ENCODE peak calls at places on chromosomes 4 and X, in seven cellular contexts. I is HCT116, H is Panc1, U is HepG2, A is H1, J is SK-N-SH, G is GM12878. V is an unnamed sample.

GRCh38 chr4:23822181-23822580 is 67.7 kb downstream of the PPARGC1A start:
- DNase-seq in I (no peak), H (no peak), U (no peak), A (no peak), J (no peak), G (no peak), V (no peak)

GRCh38 chr4:37717575-37717974 is 31.4 kb upstream of the RELL1 start:
- DNase-seq in I (no peak), H (no peak), U (no peak), A (no peak), J (no peak), G (no peak), V (no peak)

GRCh38 chr4:156971168-156971601 is 414 bp downstream of the PDGFC start:
- DNase-seq in I (no peak), H (no peak), U (no peak), A (no peak), J (peak), G (no peak), V (no peak)

GRCh38 chrX:19866626-19867410 is 20.6 kb downstream of the SH3KBP1 start:
- DNase-seq in I (no peak), H (no peak), U (no peak), A (no peak), J (no peak), G (no peak), V (no peak)

GRCh38 chr4:25402521-25402920 is 25.5 kb downstream of the ANAPC4 start:
- DNase-seq in I (no peak), H (no peak), U (no peak), A (no peak), J (no peak), G (no peak), V (no peak)

GRCh38 chr4:89549907-89550306 is 242.3 kb upstream of the GPRIN3 start:
- DNase-seq in I (no peak), H (no peak), U (no peak), A (no peak), J (no peak), G (no peak), V (no peak)

GRCh38 chr4:11507920-11508319 is 79.2 kb upstream of the HS3ST1 start:
- DNase-seq in I (no peak), H (no peak), U (no peak), A (no peak), J (no peak), G (no peak), V (no peak)

GRCh38 chrX:46953597-46953996 is 41.4 kb downstream of the JADE3 start:
- DNase-seq in I (no peak), H (no peak), U (peak), A (no peak), J (no peak), G (no peak), V (no peak)

GRCh38 chr4:94758700-94759399 is 1.1 kb downstream of the BMPR1B start:
- DNase-seq in I (no peak), H (no peak), U (no peak), A (no peak), J (peak), G (no peak), V (no peak)

GRCh38 chrX:102728646-102729045 is 8.1 kb downstream of the GPRASP3 start:
- DNase-seq in I (no peak), H (no peak), U (no peak), A (no peak), J (no peak), G (no peak), V (no peak)

GRCh38 chr4:54063737-54064316 is 578 bp downstream of the CHIC2 start:
- DNase-seq in I (no peak), H (no peak), U (peak), A (no peak), J (peak), G (no peak), V (peak)

GRCh38 chr4:54657556-54658313 is at the start of gene KIT:
- DNase-seq in I (no peak), H (no peak), U (no peak), A (peak), J (peak), G (no peak), V (peak)

GRCh38 chrX:68647156-68647957 is at the start of gene STARD8:
- DNase-seq in I (peak), H (no peak), U (peak), A (peak), J (peak), G (no peak), V (peak)

GRCh38 chrX:152819271-152819670 is 11.3 kb downstream of the CETN2 start:
- DNase-seq in I (no peak), H (no peak), U (no peak), A (no peak), J (no peak), G (no peak), V (no peak)

GRCh38 chr4:4457803-4458550 is 71.1 kb downstream of the NSG1 start:
- DNase-seq in I (no peak), H (no peak), U (no peak), A (no peak), J (no peak), G (no peak), V (no peak)

GRCh38 chr4:55363618-55364420 is 17.8 kb downstream of the SRD5A3 start:
- DNase-seq in I (no peak), H (no peak), U (no peak), A (no peak), J (no peak), G (no peak), V (no peak)

DNA sequence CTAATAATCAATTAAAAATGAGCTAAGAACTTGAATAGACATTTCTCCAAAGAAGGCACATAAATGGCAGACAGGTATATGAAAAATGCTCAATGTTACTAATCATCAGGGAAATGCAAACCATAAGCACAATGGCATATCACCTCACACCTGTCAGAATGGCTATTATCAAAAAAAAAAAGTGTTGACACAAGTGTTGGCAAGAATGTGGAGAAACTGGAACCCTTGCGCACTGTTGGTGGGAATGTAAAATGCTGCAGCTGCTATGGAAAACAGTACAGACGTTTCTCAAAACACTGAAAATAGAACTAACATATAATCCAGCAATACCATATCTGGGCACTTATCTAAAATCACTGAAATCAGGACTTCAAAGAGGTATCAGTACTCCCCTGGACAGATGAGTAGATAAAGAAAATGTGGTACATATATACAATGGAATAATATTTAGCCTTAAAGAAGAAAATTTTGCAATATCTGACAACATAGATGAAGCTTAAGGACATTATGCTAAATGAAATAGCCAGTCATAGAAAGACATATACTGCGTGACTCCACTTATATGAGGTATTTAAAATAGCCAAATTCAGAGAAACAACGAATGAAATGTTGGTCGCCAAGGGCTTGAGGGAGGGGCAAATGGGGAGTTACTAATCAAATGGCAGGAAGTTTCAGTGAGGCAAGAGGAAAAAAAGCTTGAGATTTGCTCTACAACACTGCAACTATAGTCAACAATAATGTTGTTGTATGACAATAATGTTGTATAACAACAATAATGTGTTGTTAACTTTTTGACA is 175.5 kb downstream of the WDFY3 start:
- DNase-seq in I (no peak), H (no peak), U (no peak), A (no peak), J (no peak), G (no peak), V (no peak)
- TF ChIP-seq CTCF in I (no peak), H (no peak), U (no peak), A (no peak), J (no peak), G (no peak), V (no peak)

GRCh38 chrX:84258708-84259107 is 70.7 kb upstream of the RPS6KA6 start:
- DNase-seq in I (no peak), H (no peak), U (no peak), A (no peak), J (no peak), G (no peak), V (no peak)
- TF ChIP-seq SIN3A in I (no peak), H (no peak), U (no peak), A (no peak), J (no peak), G (no peak), V (no peak)

DNA sequence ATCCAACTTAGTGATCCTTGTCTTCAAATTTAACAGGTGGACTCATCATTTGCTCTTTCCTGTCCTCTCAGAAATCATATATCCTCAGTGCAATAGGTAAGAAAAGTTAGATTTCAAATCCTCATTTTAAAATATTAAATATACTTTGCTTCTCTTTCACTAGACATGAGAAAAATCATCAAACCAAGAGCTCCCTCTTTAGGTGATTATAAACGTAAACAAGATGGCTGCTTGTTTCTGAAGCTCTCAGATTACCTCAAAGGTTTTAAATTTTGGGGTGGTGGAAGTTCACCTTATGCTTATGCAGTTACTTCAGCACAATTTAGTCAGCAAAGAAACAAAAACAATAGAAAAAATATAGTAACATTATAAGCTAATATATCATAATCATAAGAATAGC is 27.3 kb downstream of the CSN3 start:
- DNase-seq in I (peak), H (no peak), U (peak), A (no peak), J (peak), G (no peak), V (no peak)
- TF ChIP-seq CTCF in I (peak), H (peak), U (peak), A (no peak), J (peak), G (no peak), V (no peak)

GRCh38 chr4:124386648-124387047 is 325.9 kb downstream of the ANKRD50 start:
- DNase-seq in I (no peak), H (no peak), U (no peak), A (no peak), J (no peak), G (no peak), V (peak)

GRCh38 chr4:124389591-124389990 is 322.9 kb downstream of the ANKRD50 start:
- DNase-seq in I (no peak), H (no peak), U (no peak), A (no peak), J (no peak), G (no peak), V (no peak)

DNA sequence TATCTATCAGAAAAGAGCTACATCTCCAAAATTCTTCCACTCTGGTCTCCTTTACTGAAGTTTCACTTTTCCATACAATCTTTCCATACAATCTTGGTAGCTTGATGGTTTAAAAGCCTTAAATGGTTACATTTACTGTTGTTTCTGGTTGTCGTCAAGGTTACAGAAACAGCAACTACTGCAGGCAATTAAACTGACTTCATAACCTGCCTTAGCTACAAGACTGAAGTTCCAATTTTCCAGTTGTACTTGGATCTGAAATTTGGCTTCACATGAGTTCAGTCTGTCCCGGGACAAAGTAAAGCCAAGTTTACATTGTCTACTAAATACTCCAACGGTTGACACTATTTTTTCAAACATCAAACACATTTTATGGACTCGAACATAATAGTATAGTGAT is 326.4 kb downstream of the ANKRD50 start:
- DNase-seq in I (no peak), H (no peak), U (no peak), A (no peak), J (no peak), G (no peak), V (no peak)
- TF ChIP-seq SIN3A in I (no peak), H (no peak), U (no peak), A (no peak), J (no peak), G (no peak), V (no peak)

GRCh38 chr4:120873554-120873953 is 49.0 kb downstream of the PRDM5 start:
- DNase-seq in I (no peak), H (no peak), U (no peak), A (no peak), J (no peak), G (no peak), V (no peak)
- TF ChIP-seq CTCF in I (no peak), H (no peak), U (no peak), A (no peak), J (peak), G (peak), V (no peak)

DNA sequence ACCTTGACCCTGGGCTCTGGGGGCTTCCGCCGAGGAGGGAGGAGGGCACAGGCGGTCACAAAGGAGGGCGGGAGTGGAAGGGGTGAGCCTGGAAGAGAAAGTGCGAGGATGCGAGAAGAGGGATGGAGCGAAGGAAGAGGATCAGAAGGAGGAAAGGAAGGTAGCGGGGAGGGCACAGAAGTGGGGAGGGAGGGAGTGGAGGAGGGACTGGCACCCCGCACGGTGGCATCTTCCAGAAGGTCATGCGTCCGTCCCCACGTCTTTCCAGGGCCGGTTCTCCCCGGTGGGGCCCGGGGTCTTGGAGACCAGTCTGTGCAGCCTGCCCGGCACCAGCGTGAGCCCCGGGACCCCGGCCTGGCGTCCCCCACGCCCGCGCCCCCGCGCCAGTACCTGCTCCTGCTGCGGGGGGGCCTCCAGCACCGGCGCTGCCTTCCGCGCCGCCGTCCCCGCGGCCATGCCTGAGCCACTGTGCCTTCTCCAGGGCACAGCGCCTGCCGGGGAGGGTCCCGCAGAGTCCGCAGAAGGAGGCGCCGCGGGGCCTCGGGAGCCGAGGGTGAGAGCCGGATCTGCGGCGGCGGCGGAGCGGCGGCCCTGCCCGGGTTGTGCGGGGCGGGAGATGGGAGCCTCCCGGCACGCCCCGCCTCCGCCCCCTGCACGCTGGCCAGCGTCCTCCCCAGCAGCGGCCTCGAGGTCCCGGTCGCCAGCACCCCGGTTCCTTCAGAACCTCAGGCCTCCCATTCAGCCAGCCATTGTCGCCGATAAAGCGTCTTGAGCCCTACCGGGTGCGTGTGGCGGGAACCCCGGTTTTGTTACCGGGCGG is at the start of gene RNF175:
- DNase-seq in I (no peak), H (no peak), U (no peak), A (no peak), J (peak), G (no peak), V (no peak)
- TF ChIP-seq SIN3A in I (no peak), H (no peak), U (no peak), A (no peak), J (no peak), G (no peak), V (no peak)

V was measured in K562.